ENCODE peak calls at places on chromosome 21, in ten cellular contexts. C is GM23248; L is neural progenitor cell; G is tibial nerve; R is effector memory CD4-positive, alpha-beta T cell; E is stomach; I is fibroblast of pulmonary artery; A is left lung; B is PC-3; H is cardiac fibroblast. J is an unnamed sample.

GRCh38 chr21:35086357-35086756 is 37.3 kb upstream of the RUNX1 start:
- DNase-seq in C (peak), L (no peak), G (no peak), R (no peak), E (no peak), I (peak), A (no peak), B (peak), H (peak), J (no peak)

GRCh38 chr21:37060296-37060695 is 12.6 kb downstream of the PIGP start:
- DNase-seq in C (peak), L (peak), G (peak), R (no peak), E (peak), I (peak), A (peak), B (peak), H (peak), J (peak)

GRCh38 chr21:31564439-31564838 is 95.1 kb upstream of the SOD1 start:
- DNase-seq in C (no peak), L (no peak), G (no peak), R (no peak), E (no peak), I (peak), A (no peak), B (peak), H (peak), J (no peak)

GRCh38 chr21:43988506-43989230 is 23.4 kb upstream of the TRAPPC10 start:
- DNase-seq in C (no peak), L (no peak), G (no peak), R (no peak), E (no peak), I (no peak), A (no peak), B (no peak), H (no peak), J (no peak)

GRCh38 chr21:32702702-32703101 is 25.1 kb downstream of the SYNJ1 start:
- DNase-seq in C (peak), L (no peak), G (no peak), R (no peak), E (no peak), I (peak), A (no peak), B (peak), H (peak), J (no peak)

GRCh38 chr21:29477941-29478340 is 179.2 kb downstream of the BACH1 start:
- DNase-seq in C (peak), L (no peak), G (no peak), R (no peak), E (no peak), I (peak), A (no peak), B (peak), H (peak), J (no peak)

GRCh38 chr21:8989883-8990325 is 1531.5 kb upstream of the TPTE start:
- DNase-seq in C (no peak), L (no peak), G (no peak), R (no peak), E (no peak), I (no peak), A (no peak), B (peak), H (no peak), J (no peak)

GRCh38 chr21:26587621-26588260 is 14.7 kb upstream of the CYYR1 start:
- DNase-seq in C (peak), L (no peak), G (no peak), R (no peak), E (no peak), I (peak), A (no peak), B (peak), H (peak), J (no peak)

GRCh38 chr21:26769613-26770188 is 75.5 kb downstream of the ADAMTS1 start:
- DNase-seq in C (peak), L (peak), G (no peak), R (no peak), E (no peak), I (peak), A (no peak), B (peak), H (peak), J (no peak)

GRCh38 chr21:31117046-31117916 is 79.0 kb upstream of the KRTAP19-8 start:
- DNase-seq in C (peak), L (no peak), G (no peak), R (no peak), E (no peak), I (peak), A (no peak), B (peak), H (peak), J (no peak)

GRCh38 chr21:23016617-23017016 is 2018.4 kb downstream of the NCAM2 start:
- DNase-seq in C (no peak), L (peak), G (no peak), R (no peak), E (no peak), I (no peak), A (no peak), B (peak), H (no peak), J (no peak)

GRCh38 chr21:34986561-34987533 is 62.3 kb downstream of the RUNX1 start:
- DNase-seq in C (peak), L (peak), G (no peak), R (peak), E (no peak), I (peak), A (peak), B (peak), H (peak), J (no peak)

GRCh38 chr21:28761709-28762356 is 230.8 kb downstream of the LTN1 start:
- DNase-seq in C (peak), L (no peak), G (no peak), R (no peak), E (no peak), I (no peak), A (no peak), B (no peak), H (peak), J (no peak)

DNA sequence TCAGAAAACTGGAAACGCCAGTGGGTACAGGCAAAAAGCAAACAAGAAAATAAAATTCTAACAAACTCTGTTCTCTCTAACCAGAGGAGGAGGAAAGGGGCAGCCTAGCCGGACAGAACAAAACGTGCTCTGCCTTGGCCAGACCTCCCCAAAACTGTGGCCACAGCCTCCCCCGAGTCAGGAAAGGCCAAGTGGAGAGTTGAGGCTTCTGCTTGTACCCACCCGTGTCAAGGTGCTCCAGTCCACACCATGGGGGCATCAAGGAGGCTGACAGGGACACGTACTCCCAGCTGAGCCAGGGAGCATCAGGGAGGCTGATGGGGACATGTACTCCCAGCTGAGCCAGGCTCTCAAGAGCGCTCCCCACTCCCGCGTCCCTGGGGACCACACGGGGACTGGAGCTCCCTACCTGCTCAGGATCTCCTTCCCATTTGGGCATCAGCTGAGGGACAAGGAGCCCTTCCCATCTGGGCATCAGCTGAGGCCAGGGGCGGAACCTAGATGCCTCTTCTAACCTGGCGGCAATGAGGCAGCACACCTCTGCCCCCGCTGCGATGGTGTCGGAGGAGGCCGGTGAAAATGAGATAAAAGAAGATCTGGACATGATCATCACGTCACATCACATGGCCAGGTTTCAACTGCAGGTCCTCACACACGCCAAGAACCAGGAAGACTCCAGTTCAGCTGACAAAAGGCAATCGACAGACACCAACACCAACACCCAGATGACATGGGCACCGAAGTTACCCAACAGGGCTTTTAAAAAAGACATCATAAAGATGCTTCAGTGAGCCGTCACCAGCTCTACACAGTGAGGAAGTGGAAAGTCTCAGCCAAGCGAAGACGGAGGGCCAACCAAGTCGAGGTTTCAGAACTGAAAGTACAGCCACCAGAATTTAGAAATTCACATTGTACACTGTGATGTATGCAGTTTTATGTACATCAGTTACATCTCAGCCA is 154.6 kb upstream of the COL6A1 start:
- DNase-seq in C (no peak), L (no peak), G (no peak), R (no peak), E (no peak), I (no peak), A (no peak), B (no peak), H (no peak), J (no peak)
- H3K4me3 ChIP-seq in C (no peak), L (no peak), G (no peak), R (no peak), E (no peak), I (no peak), A (no peak), B (no peak), H (no peak), J (no peak)

DNA sequence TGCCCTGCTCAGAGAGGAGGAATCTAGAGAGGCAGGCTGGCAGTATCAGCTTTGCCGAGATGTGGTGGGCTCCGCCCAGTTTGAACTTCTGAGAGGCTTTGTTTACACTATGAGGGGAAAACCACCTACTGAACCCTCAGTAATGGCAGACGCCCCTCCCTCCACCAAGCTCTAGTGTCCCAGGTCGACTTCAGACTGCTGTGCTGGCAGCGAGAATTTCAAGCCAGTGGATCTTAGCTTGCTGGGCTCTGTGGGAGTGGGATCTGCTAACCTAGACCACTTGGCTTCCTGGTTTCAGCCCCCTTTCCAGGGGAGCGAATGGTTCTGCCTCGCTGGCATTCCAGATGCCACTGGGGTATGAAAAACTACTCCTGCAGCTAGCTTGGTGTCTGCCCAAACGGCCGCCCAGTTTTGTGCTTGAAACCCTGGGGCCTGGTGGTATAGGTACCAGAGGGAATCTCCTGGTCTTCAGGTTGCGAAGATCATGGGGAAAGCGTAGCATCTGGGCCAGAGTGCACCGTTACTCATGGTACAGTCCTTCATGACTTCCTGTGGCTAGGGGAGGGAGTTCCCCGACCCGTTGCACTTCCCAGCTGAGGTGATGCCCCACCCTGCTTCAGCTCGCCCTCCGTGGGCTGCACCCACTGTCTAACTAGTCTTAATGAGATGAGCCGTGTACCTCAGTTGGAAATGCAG is 43.6 kb downstream of the C21orf91 start:
- DNase-seq in C (no peak), L (no peak), G (no peak), R (peak), E (no peak), I (no peak), A (peak), B (no peak), H (no peak), J (no peak)
- H3K4me3 ChIP-seq in C (no peak), L (no peak), G (no peak), R (no peak), E (no peak), I (no peak), A (no peak), B (no peak), H (no peak), J (no peak)

GRCh38 chr21:41892726-41893125 is 13.6 kb upstream of the PRDM15 start:
- DNase-seq in C (no peak), L (no peak), G (no peak), R (no peak), E (no peak), I (no peak), A (no peak), B (no peak), H (no peak), J (no peak)

GRCh38 chr21:41897047-41897669 is 18.0 kb upstream of the PRDM15 start:
- DNase-seq in C (no peak), L (no peak), G (no peak), R (no peak), E (no peak), I (no peak), A (no peak), B (no peak), H (no peak), J (no peak)

GRCh38 chr21:41895643-41896493 is 16.7 kb upstream of the PRDM15 start:
- DNase-seq in C (no peak), L (no peak), G (no peak), R (peak), E (no peak), I (no peak), A (no peak), B (no peak), H (no peak), J (no peak)

GRCh38 chr21:41894511-41894910 is 15.4 kb upstream of the PRDM15 start:
- DNase-seq in C (no peak), L (no peak), G (no peak), R (no peak), E (no peak), I (no peak), A (no peak), B (no peak), H (no peak), J (no peak)

DNA sequence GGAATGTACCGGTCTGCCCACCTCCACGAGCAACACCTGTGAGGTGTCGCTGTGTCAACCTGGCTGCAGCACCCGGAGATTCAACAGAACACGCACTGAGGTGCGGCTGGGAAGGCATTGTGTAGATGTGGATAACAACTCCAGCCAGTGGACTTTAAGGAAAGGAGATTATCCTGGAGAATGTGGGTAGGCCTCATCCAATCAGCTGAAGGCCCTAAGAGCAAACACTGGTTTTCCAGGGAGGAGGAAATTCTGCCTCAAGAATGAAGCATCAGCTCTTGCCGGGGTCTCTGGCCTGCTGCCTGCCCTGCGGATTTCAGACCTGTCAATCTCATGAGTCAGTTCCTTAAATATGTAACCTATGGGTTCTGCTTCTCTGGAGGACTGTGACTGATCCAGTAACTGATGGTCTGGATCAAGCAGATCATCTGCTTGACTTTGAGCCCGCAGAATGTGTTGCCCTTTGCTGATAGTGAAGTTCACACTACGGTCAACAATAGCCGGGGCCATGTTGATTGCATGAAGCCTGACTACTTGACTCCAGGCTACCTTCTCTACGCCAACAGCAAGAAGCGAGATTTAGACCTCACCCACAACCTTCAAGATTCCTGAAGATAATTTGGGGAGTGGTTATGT is 15.9 kb upstream of the PRDM15 start:
- DNase-seq in C (no peak), L (no peak), G (no peak), R (no peak), E (no peak), I (peak), A (no peak), B (peak), H (peak), J (no peak)
- H3K4me3 ChIP-seq in C (no peak), L (no peak), G (no peak), R (no peak), E (no peak), I (no peak), A (no peak), B (no peak), H (no peak), J (no peak)

GRCh38 chr21:45376459-45377324 is 28.3 kb upstream of the COL18A1 start:
- DNase-seq in C (peak), L (no peak), G (no peak), R (no peak), E (no peak), I (no peak), A (peak), B (no peak), H (no peak), J (no peak)
- H3K4me3 ChIP-seq in C (no peak), L (no peak), G (no peak), R (no peak), E (no peak), I (no peak), A (no peak), B (no peak), H (no peak), J (no peak)